ENCODE peak calls at places on chromosomes 1 and 21, in ten cellular contexts. O is NT2/D1; A is upper lobe of left lung; S is CD8-positive, alpha-beta memory T cell; M is mesendoderm; P is pancreas; D is psoas muscle; K is Panc1; R is breast epithelium; C is left ventricle myocardium inferior. L is an unnamed sample.
A peak's percentile ranks its signal among the peaks of the same experiment; 100 is the strongest.

GRCh38 chr1:98355656-98356384 is 305.7 kb upstream of the SNX7 start:
- DNase-seq in S (no peak), K (no peak), R (no peak), D (no peak), P (no peak), A (no peak), M (no peak), C (no peak), O (no peak), L (no peak)

GRCh38 chr1:181601186-181601950 is 118.1 kb downstream of the CACNA1E start:
- DNase-seq in R (no peak), O (no peak), C (no peak), D (no peak), S (no peak), M (no peak), K (no peak), P (no peak), A (no peak), L (no peak)

GRCh38 chr1:113135460-113135859 is 62.5 kb downstream of the LRIG2 start:
- DNase-seq in C (no peak), A (no peak), P (no peak), O (no peak), K (no peak), M (no peak), D (no peak), S (no peak), R (no peak), L (no peak)

GRCh38 chr1:214551052-214551435 is 358 bp downstream of the PTPN14 start:
- DNase-seq in O (no peak), C (peak; percentile 57), R (peak; percentile 54), M (no peak), D (peak; percentile 84), A (peak; percentile 89), S (no peak), P (peak; percentile 64), K (no peak), L (peak; percentile 40)

GRCh38 chr1:155324717-155325595 is 4.3 kb downstream of the RUSC1 start:
- DNase-seq in M (peak; percentile 89), S (no peak), D (peak; percentile 76), R (peak; percentile 47), P (peak; percentile 66), O (peak; percentile 67), A (peak; percentile 88), K (no peak), C (peak; percentile 46), L (no peak)

GRCh38 chr1:41898191-41898713 is 20.5 kb downstream of the HIVEP3 start:
- DNase-seq in C (no peak), K (no peak), R (no peak), A (no peak), S (peak; percentile 66), P (no peak), M (peak; percentile 51), O (no peak), D (no peak), L (no peak)

GRCh38 chr1:45647248-45648021 is 23.6 kb upstream of the CCDC17 start:
- DNase-seq in A (no peak), O (no peak), D (no peak), M (no peak), P (no peak), C (no peak), K (no peak), R (no peak), S (no peak), L (no peak)

GRCh38 chr1:243723458-243724043 is 126.5 kb downstream of the AKT3 start:
- DNase-seq in C (no peak), S (no peak), O (no peak), K (no peak), M (no peak), P (no peak), A (no peak), R (no peak), D (no peak), L (no peak)

GRCh38 chr1:102595106-102595505 is 513.2 kb downstream of the COL11A1 start:
- DNase-seq in K (no peak), M (peak; percentile 1), R (no peak), O (no peak), D (no peak), S (no peak), P (no peak), A (no peak), C (no peak), L (no peak)

GRCh38 chr1:15089244-15089992 is 64.1 kb upstream of the TMEM51 start:
- DNase-seq in M (no peak), K (no peak), S (no peak), O (no peak), R (peak; percentile 23), P (peak; percentile 37), D (no peak), C (no peak), A (no peak), L (no peak)

GRCh38 chr1:205306929-205307566 is 14.5 kb downstream of the NUAK2 start:
- DNase-seq in M (no peak), O (no peak), D (no peak), P (no peak), K (no peak), S (no peak), C (no peak), R (no peak), A (no peak), L (no peak)

GRCh38 chr1:48027533-48027835 is 30.3 kb upstream of the TRABD2B start:
- DNase-seq in K (no peak), P (no peak), M (peak; percentile 66), D (no peak), A (no peak), O (no peak), C (no peak), S (no peak), R (no peak), L (no peak)

GRCh38 chr1:29513357-29513756 is 277.0 kb downstream of the PTPRU start:
- DNase-seq in A (no peak), O (peak; percentile 77), K (peak; percentile 18), P (peak; percentile 45), D (no peak), C (peak; percentile 22), M (peak; percentile 87), S (no peak), R (no peak), L (no peak)

GRCh38 chr1:28197682-28198415 is 21.4 kb upstream of the PTAFR start:
- DNase-seq in O (no peak), S (no peak), D (no peak), A (no peak), K (no peak), P (no peak), R (no peak), M (no peak), C (no peak), L (no peak)

GRCh38 chr1:228016181-228016510 is 9.3 kb downstream of the WNT3A start:
- DNase-seq in D (no peak), R (no peak), M (no peak), P (no peak), O (no peak), S (no peak), A (no peak), K (no peak), C (no peak), L (no peak)

GRCh38 chr21:35649186-35649585 is 411.1 kb downstream of the SETD4 start:
- DNase-seq in K (no peak), R (no peak), O (peak; percentile 11), P (no peak), M (peak; percentile 23), S (no peak), D (no peak), A (no peak), C (no peak), L (no peak)

GRCh38 chr1:201749059-201749458 is 79.9 kb upstream of the IPO9 start:
- DNase-seq in P (no peak), C (no peak), R (no peak), M (no peak), S (no peak), A (no peak), O (no peak), D (no peak), K (no peak), L (no peak)
- H3K4me1 ChIP-seq in P (no peaks in the 10 kb centered on the region), C (peaks cover 100% of the 10 kb centered on the region), R (no peaks in the 10 kb centered on the region), M (peaks cover 14% of the 10 kb centered on the region), S (no peaks in the 10 kb centered on the region), A (peaks cover 5% of the 10 kb centered on the region), O (peaks cover 2% of the 10 kb centered on the region), D (no peaks in the 10 kb centered on the region), K (peaks cover 17% of the 10 kb centered on the region), L (peaks cover 3% of the 10 kb centered on the region)

DNA sequence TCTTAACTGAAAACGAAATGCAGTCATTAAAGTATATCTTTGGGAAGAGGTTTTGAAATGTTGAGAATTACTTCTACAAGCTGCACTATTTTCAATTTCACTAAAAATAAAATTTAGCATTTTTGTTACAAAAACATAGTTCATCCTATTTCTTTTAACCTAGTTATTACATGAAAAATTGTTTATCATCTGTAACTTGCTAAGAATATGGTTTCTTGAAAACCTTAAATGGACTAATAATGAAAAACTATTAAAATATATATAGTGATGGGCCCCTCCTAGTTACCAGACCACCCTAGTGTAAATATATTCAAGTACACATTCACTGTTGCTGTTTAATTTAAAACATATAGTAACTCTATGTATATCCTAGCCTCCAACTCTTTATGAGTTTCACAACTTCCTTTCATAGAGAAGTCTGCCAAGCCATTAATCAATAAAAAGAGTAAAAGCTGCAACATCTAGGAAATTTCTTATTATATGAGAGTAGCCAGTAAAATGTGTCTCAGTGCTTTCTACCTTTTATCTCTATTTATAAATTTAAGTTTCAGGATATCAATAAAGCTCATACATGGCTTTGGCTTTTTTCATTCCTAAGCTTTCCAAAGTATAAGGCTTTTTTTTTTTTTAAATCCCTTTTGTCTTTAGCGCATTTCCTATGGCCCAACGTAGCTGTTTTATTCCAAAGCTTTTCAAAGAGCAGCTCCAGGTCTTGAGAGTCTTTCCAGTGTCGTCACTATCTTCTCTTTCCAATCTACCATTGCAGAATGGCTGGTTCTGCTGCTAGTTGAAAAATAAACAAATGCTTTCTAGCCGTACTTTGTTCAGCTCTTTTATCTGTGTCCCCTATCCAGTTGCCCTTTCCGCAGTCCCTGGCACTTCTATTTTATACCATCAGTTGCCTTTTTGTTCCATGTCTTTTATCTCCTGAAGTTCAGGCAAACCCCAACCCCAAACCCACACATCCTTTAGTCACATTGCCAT is 6.5 kb downstream of the IRF2BP2 start:
- DNase-seq in M (no peak), K (no peak), R (no peak), S (no peak), A (no peak), P (no peak), O (no peak), D (no peak), C (no peak), L (no peak)
- H3K4me3 ChIP-seq in M (no peak overlapping the region), K (peak overlapping the region; percentile 100), R (peak overlapping the region; percentile 77), S (peak overlapping the region; percentile 93), A (peak overlapping the region; percentile 76), P (peak overlapping the region; percentile 79), O (no peak overlapping the region), D (peak overlapping the region; percentile 90), C (peak overlapping the region; percentile 87), L (peak overlapping the region; percentile 66)

DNA sequence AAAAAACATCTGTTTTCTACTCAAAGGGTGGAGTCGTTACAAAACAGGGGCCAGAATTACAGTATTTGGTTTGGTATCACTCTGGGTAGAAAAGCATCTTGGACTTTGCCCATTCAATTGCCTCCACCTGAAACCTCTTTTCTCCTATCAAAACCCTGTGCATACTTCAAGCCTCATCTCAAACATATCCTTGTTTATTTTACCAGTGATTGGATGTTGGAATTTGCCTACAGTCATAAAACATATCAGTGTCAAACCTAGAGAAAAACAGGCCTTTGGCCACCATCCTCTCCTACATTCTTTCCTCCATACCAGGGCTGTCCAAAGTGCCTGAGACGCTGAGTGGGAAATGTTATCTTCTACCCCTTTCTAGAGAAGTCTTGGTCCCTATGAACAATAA is 281.4 kb downstream of the PLPP3 start:
- DNase-seq in S (no peak), D (no peak), P (no peak), M (no peak), K (no peak), R (no peak), A (no peak), O (no peak), C (no peak), L (no peak)
- H3K4me1 ChIP-seq in S (no peaks in the 10 kb centered on the region), D (peaks cover 8% of the 10 kb centered on the region), P (no peaks in the 10 kb centered on the region), M (no peaks in the 10 kb centered on the region), K (no peaks in the 10 kb centered on the region), R (no peaks in the 10 kb centered on the region), A (no peaks in the 10 kb centered on the region), O (no peaks in the 10 kb centered on the region), C (peaks cover 32% of the 10 kb centered on the region), L (peaks cover 15% of the 10 kb centered on the region)

GRCh38 chr1:226655251-226656163 is 83.6 kb downstream of the ITPKB start:
- DNase-seq in A (no peak), M (peak; percentile 76), P (no peak), S (no peak), K (no peak), R (no peak), D (peak; percentile 54), C (peak; percentile 18), O (no peak), L (no peak)
- H3K4me3 ChIP-seq in A (no peak overlapping the region), M (no peak overlapping the region), P (no peak overlapping the region), S (peak overlapping the region; percentile 44), K (no peak overlapping the region), R (no peak overlapping the region), D (no peak overlapping the region), C (no peak overlapping the region), O (no peak overlapping the region), L (no peak overlapping the region)

L was measured in tibial nerve.